ENCODE peak calls at places on chromosome X, in seven cellular contexts. I is A549, J is IMR-90, B is OCI-LY7, V is fibroblast of lung, G is astrocyte, W is SK-N-SH. Z is an unnamed sample.
A peak's percentile ranks its signal among the peaks of the same experiment; 100 is the strongest.

GRCh38 chrX:13647709-13648212 is 5.2 kb upstream of the TCEANC start:
- DNase-seq in I (no peak), J (peak; percentile 89), B (no peak), W (no peak), V (peak; percentile 91), G (peak; percentile 74), Z (no peak)

GRCh38 chrX:71546879-71547278 is 14.0 kb downstream of the OGT start:
- DNase-seq in J (no peak), G (no peak), V (no peak), B (no peak), W (no peak), I (no peak), Z (no peak)

GRCh38 chrX:40170830-40171512 is 73.2 kb upstream of the BCOR start:
- DNase-seq in W (no peak), I (no peak), G (no peak), B (peak; percentile 62), J (no peak), V (no peak), Z (peak; percentile 64)

GRCh38 chrX:130393451-130394074 is 8.1 kb upstream of the GPR119 start:
- DNase-seq in W (peak; percentile 64), G (peak; percentile 15), I (peak; percentile 71), B (peak; percentile 23), J (peak; percentile 45), V (peak; percentile 50), Z (peak; percentile 65)

GRCh38 chrX:150028692-150029091 is 90.4 kb upstream of the EOLA2 start:
- DNase-seq in I (no peak), B (no peak), V (peak; percentile 20), W (no peak), J (no peak), G (no peak), Z (no peak)

GRCh38 chrX:17470136-17470535 is 95.1 kb downstream of the NHS start:
- DNase-seq in W (no peak), V (peak; percentile 14), G (peak; percentile 67), B (no peak), I (no peak), J (peak; percentile 42), Z (no peak)

GRCh38 chrX:2137882-2138281 is 362.9 kb downstream of the DHRSX start:
- DNase-seq in J (no peak), G (no peak), W (no peak), I (no peak), B (no peak), V (no peak), Z (no peak)

GRCh38 chrX:110044531-110045249 is 41.8 kb downstream of the TMEM164 start:
- DNase-seq in G (no peak), J (no peak), W (no peak), B (no peak), I (no peak), V (no peak), Z (no peak)

GRCh38 chrX:12974217-12974796 is 603 bp upstream of the TMSB4X start:
- DNase-seq in I (peak; percentile 60), G (peak; percentile 57), W (peak; percentile 46), V (peak; percentile 85), B (peak; percentile 59), J (peak; percentile 54), Z (peak; percentile 74)

GRCh38 chrX:734411-734810 is 103.8 kb downstream of the SHOX start:
- DNase-seq in I (no peak), V (no peak), J (no peak), W (no peak), G (no peak), B (no peak), Z (no peak)

GRCh38 chrX:11435568-11435967 is 142.4 kb downstream of the AMELX start:
- DNase-seq in W (no peak), G (peak; percentile 95), J (peak; percentile 62), I (no peak), V (peak; percentile 73), B (no peak), Z (no peak)

GRCh38 chrX:68511255-68511654 is 12.4 kb downstream of the YIPF6 start:
- DNase-seq in B (peak; percentile 49), V (peak; percentile 49), I (peak; percentile 7), J (peak; percentile 48), W (peak; percentile 56), G (no peak), Z (peak; percentile 59)

GRCh38 chrX:48476919-48477318 is 920 bp downstream of the FTSJ1 start:
- DNase-seq in J (no peak), V (no peak), W (no peak), I (no peak), B (no peak), G (no peak), Z (no peak)

GRCh38 chrX:23365541-23365940 is 30.9 kb downstream of the PTCHD1 start:
- DNase-seq in B (no peak), W (no peak), G (no peak), I (no peak), J (no peak), V (no peak), Z (no peak)

GRCh38 chrX:46268429-46268828 is 276.8 kb downstream of the ZNF674 start:
- DNase-seq in V (peak; percentile 8), J (no peak), G (peak; percentile 69), I (peak; percentile 13), W (no peak), B (no peak), Z (no peak)

GRCh38 chrX:132815643-132816042 is 142.8 kb downstream of the HS6ST2 start:
- DNase-seq in I (no peak), G (no peak), J (no peak), V (no peak), W (no peak), B (no peak), Z (no peak)
- H3K27ac ChIP-seq in I (no peak overlapping the region), G (no peak overlapping the region), J (no peak overlapping the region), V (no peak overlapping the region), W (no peak overlapping the region), B (no peak overlapping the region), Z (no peak overlapping the region)

DNA sequence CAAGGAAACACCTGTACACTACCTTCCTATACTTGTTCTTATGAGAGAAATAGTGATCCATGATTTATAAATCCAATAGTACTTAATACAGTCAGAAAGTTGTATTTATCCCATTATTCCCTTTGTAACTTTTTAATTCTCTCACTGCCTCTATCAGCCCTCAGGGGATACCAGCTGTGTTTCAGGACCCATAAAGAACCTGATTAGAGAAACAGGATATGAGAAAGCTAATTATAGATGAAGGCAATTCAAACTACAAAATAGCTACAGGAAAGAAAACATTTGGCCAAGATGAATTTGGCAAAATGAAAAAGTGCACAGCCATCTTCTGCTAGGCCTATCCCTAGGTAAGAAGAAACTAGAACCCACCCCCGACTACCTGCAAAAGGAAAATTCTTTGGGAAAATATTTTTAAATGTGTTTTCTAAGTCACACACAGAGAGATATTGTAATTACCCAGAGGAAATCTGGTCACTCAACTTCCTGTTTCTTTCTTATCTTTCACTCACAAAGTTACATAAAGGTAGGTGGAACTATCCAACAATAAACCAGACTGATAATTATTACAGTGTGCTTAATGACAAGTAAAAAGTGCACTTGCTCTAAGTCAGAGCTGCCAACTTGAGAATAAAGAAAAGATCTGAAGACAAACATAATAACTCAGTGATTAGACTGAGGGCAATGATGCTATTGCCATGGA is 836.5 kb upstream of the HTR2C start:
- DNase-seq in I (no peak), V (no peak), J (no peak), G (no peak), B (peak; percentile 45), W (no peak), Z (no peak)
- H3K4me2 ChIP-seq in I (no peak overlapping the region), V (no peak overlapping the region), J (no peak overlapping the region), G (no peak overlapping the region), B (peak overlapping the region; percentile 53), W (no peak overlapping the region), Z (no peak overlapping the region)

GRCh38 chrX:133412665-133413064 is 2.6 kb downstream of the GPC4 start:
- DNase-seq in G (no peak), J (no peak), V (no peak), W (no peak), B (no peak), I (no peak), Z (no peak)

GRCh38 chrX:133413218-133413925 is 1.9 kb downstream of the GPC4 start:
- DNase-seq in V (no peak), G (no peak), I (no peak), W (peak; percentile 36), J (no peak), B (no peak), Z (peak; percentile 45)

GRCh38 chrX:133414399-133415275 is 652 bp downstream of the GPC4 start:
- DNase-seq in B (no peak), W (peak; percentile 51), G (peak; percentile 10), J (no peak), I (no peak), V (peak; percentile 14), Z (peak; percentile 64)

GRCh38 chrX:133417364-133417763 is 2.1 kb upstream of the GPC4 start:
- DNase-seq in V (no peak), J (no peak), I (no peak), B (no peak), W (no peak), G (no peak), Z (no peak)

DNA sequence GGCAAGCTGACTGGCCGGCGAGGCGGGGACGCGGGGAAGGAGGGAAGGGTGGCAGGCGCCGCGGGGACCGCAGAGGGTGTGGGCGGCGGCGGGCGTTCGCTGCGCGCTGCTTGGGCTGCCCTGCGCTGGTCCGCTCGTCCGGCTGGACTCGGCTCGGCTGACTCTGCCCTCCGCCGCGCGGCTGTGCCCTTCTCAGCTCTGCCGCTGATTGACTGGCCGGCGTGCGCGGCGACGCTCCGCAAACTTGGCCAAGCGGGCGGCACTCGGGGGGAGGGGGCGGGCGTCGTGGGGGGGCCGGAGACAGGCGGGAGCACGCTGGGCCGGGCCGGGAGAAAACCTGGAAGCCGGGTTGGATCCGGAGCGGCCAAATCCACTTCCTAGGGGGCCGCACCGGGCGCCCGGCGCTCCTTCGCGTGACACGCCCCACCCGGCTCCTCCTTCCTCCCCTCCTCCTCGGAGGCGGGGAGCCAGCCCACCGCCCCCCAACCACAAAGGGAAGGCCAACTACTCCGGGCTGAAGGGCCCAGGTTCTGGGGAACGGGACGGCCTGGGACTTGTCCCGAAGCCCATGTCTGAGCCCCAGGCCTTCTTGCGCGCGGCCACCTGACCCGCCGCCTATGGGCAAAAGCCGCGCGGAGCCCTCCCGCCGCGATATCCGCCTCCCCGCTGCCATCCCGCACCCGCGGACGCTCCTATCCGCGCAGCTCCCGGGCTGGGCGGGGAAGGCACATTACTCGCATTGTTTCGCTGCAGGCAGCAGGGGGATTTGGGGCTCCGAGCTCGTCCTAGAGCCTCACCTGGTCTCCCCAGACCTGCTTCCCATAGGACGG is at the start of gene GPC4:
- DNase-seq in V (peak; percentile 54), G (peak; percentile 38), I (peak; percentile 8), W (peak; percentile 76), J (no peak), B (no peak), Z (peak; percentile 74)
- H3K27ac ChIP-seq in V (no peak within 1 kb of the TSS), G (no peak within 1 kb of the TSS), I (no peak within 1 kb of the TSS), W (no peak within 1 kb of the TSS), J (peak within 1 kb of the TSS; percentile 59), B (no peak within 1 kb of the TSS), Z (no peak within 1 kb of the TSS)

DNA sequence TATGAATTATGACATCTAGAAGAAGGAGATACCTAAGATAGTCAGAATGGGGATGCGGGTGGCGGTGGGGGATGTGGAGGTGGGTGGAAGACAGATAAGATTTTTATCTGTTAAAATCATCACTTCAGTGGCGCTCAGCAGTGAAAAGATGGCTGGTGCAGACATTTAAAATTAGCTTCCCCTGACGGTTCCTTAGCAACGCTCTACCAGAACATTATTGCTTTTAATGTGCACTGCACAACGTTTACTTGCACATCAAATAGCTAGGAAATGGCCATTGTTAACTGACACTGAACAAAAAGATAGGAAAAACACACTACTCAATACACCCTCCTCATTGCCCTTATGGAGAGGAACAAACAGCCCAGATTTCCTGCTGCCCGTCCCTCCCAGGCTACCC is 61.0 kb upstream of the FTHL17 start:
- DNase-seq in I (no peak), B (no peak), G (no peak), V (no peak), J (no peak), W (no peak), Z (peak; percentile 28)
- H3K4me2 ChIP-seq in I (no peak overlapping the region), B (no peak overlapping the region), G (no peak overlapping the region), V (no peak overlapping the region), J (no peak overlapping the region), W (no peak overlapping the region), Z (no peak overlapping the region)

Z was measured in neural progenitor cell.